ENCODE peak calls at places on chromosomes 13 and 19, in six cellular contexts. One of them, this sample, is unnamed.

GRCh38 chr13:110376120-110376519 is 69.0 kb downstream of the COL4A2 start:
- DNase-seq in RWPE1: no peak
- DNase-seq in tibial nerve: no peak
- DNase-seq in sigmoid colon: no peak
- DNase-seq in uterus: no peak
- DNase-seq in brain microvascular endothelial cell: peak
- DNase-seq in this sample: no peak

GRCh38 chr13:28551498-28551895 is 56.6 kb upstream of the FLT1 start:
- DNase-seq in RWPE1: no peak
- DNase-seq in tibial nerve: no peak
- DNase-seq in sigmoid colon: no peak
- DNase-seq in uterus: no peak
- DNase-seq in brain microvascular endothelial cell: no peak
- DNase-seq in this sample: no peak

GRCh38 chr13:99731747-99732146 is 230.5 kb downstream of the TM9SF2 start:
- DNase-seq in RWPE1: no peak
- DNase-seq in tibial nerve: no peak
- DNase-seq in sigmoid colon: no peak
- DNase-seq in uterus: no peak
- DNase-seq in brain microvascular endothelial cell: no peak
- DNase-seq in this sample: no peak

GRCh38 chr19:47109541-47110375 is 3.8 kb downstream of the ZC3H4 start:
- DNase-seq in RWPE1: no peak
- DNase-seq in tibial nerve: no peak
- DNase-seq in sigmoid colon: no peak
- DNase-seq in uterus: no peak
- DNase-seq in brain microvascular endothelial cell: peak
- DNase-seq in this sample: no peak

GRCh38 chr13:50243926-50244325 is 228.7 kb downstream of the KCNRG start:
- DNase-seq in RWPE1: no peak
- DNase-seq in tibial nerve: no peak
- DNase-seq in sigmoid colon: no peak
- DNase-seq in uterus: no peak
- DNase-seq in brain microvascular endothelial cell: no peak
- DNase-seq in this sample: no peak

GRCh38 chr19:49064768-49065611 is at the start of gene NTF4:
- DNase-seq in RWPE1: peak
- DNase-seq in tibial nerve: no peak
- DNase-seq in sigmoid colon: no peak
- DNase-seq in uterus: no peak
- DNase-seq in brain microvascular endothelial cell: no peak
- DNase-seq in this sample: no peak

GRCh38 chr19:13998426-13998825 is 7.7 kb downstream of the RFX1 start:
- DNase-seq in RWPE1: no peak
- DNase-seq in tibial nerve: no peak
- DNase-seq in sigmoid colon: no peak
- DNase-seq in uterus: no peak
- DNase-seq in brain microvascular endothelial cell: no peak
- DNase-seq in this sample: no peak

GRCh38 chr13:24911135-24911524 is 147.2 kb downstream of the RNF17 start:
- DNase-seq in RWPE1: peak
- DNase-seq in tibial nerve: no peak
- DNase-seq in sigmoid colon: no peak
- DNase-seq in uterus: no peak
- DNase-seq in brain microvascular endothelial cell: peak
- DNase-seq in this sample: no peak

GRCh38 chr19:42468273-42468796 is 25.6 kb upstream of the CXCL17 start:
- DNase-seq in RWPE1: peak
- DNase-seq in tibial nerve: no peak
- DNase-seq in sigmoid colon: no peak
- DNase-seq in uterus: no peak
- DNase-seq in brain microvascular endothelial cell: peak
- DNase-seq in this sample: peak

GRCh38 chr13:46041335-46041934 is 11.1 kb downstream of the ZC3H13 start:
- DNase-seq in RWPE1: no peak
- DNase-seq in tibial nerve: no peak
- DNase-seq in sigmoid colon: no peak
- DNase-seq in uterus: no peak
- DNase-seq in brain microvascular endothelial cell: no peak
- DNase-seq in this sample: no peak

GRCh38 chr19:5997371-5997770 is 19.4 kb upstream of the RANBP3 start:
- DNase-seq in RWPE1: no peak
- DNase-seq in tibial nerve: no peak
- DNase-seq in sigmoid colon: no peak
- DNase-seq in uterus: no peak
- DNase-seq in brain microvascular endothelial cell: no peak
- DNase-seq in this sample: no peak

GRCh38 chr19:47240996-47241918 is 10.3 kb upstream of the BBC3 start:
- DNase-seq in RWPE1: peak
- DNase-seq in tibial nerve: peak
- DNase-seq in sigmoid colon: peak
- DNase-seq in uterus: peak
- DNase-seq in brain microvascular endothelial cell: peak
- DNase-seq in this sample: no peak

GRCh38 chr13:26679411-26679810 is 81.2 kb downstream of the GPR12 start:
- DNase-seq in RWPE1: no peak
- DNase-seq in tibial nerve: no peak
- DNase-seq in sigmoid colon: no peak
- DNase-seq in uterus: no peak
- DNase-seq in brain microvascular endothelial cell: peak
- DNase-seq in this sample: peak

GRCh38 chr19:15251749-15252397 is 19.6 kb upstream of the EPHX3 start:
- DNase-seq in RWPE1: peak
- DNase-seq in tibial nerve: peak
- DNase-seq in sigmoid colon: peak
- DNase-seq in uterus: peak
- DNase-seq in brain microvascular endothelial cell: peak
- DNase-seq in this sample: peak

GRCh38 chr19:22784051-22784450 is at the start of gene ZNF99:
- DNase-seq in RWPE1: no peak
- DNase-seq in tibial nerve: peak
- DNase-seq in sigmoid colon: peak
- DNase-seq in uterus: peak
- DNase-seq in brain microvascular endothelial cell: no peak
- DNase-seq in this sample: no peak

GRCh38 chr19:10430505-10431253 is 10.3 kb downstream of the PDE4A start:
- DNase-seq in RWPE1: no peak
- DNase-seq in tibial nerve: no peak
- DNase-seq in sigmoid colon: peak
- DNase-seq in uterus: peak
- DNase-seq in brain microvascular endothelial cell: no peak
- DNase-seq in this sample: no peak

GRCh38 chr19:53365899-53366493 is 491 bp downstream of the ZNF525 start:
- DNase-seq in RWPE1: no peak
- DNase-seq in tibial nerve: no peak
- DNase-seq in sigmoid colon: no peak
- DNase-seq in uterus: no peak
- DNase-seq in brain microvascular endothelial cell: peak
- DNase-seq in this sample: no peak

GRCh38 chr13:42740753-42741152 is 40.6 kb upstream of the FAM216B start:
- DNase-seq in RWPE1: no peak
- DNase-seq in tibial nerve: peak
- DNase-seq in sigmoid colon: no peak
- DNase-seq in uterus: peak
- DNase-seq in brain microvascular endothelial cell: peak
- DNase-seq in this sample: no peak

GRCh38 chr19:31568724-31569123 is 219.5 kb upstream of the TSHZ3 start:
- DNase-seq in RWPE1: no peak
- DNase-seq in tibial nerve: no peak
- DNase-seq in sigmoid colon: no peak
- DNase-seq in uterus: no peak
- DNase-seq in brain microvascular endothelial cell: no peak
- DNase-seq in this sample: no peak

GRCh38 chr13:46315491-46316075 is 71.5 kb downstream of the RUBCNL start:
- DNase-seq in RWPE1: no peak
- DNase-seq in tibial nerve: no peak
- DNase-seq in sigmoid colon: no peak
- DNase-seq in uterus: no peak
- DNase-seq in brain microvascular endothelial cell: no peak
- DNase-seq in this sample: no peak

GRCh38 chr19:11737964-11738745 is 591 bp downstream of the ZNF823 start:
- DNase-seq in RWPE1: no peak
- DNase-seq in tibial nerve: no peak
- DNase-seq in sigmoid colon: peak
- DNase-seq in uterus: peak
- DNase-seq in brain microvascular endothelial cell: peak
- DNase-seq in this sample: no peak

GRCh38 chr13:36543671-36544070 is 111.4 kb downstream of the CCNA1 start:
- DNase-seq in RWPE1: no peak
- DNase-seq in tibial nerve: no peak
- DNase-seq in sigmoid colon: no peak
- DNase-seq in uterus: no peak
- DNase-seq in brain microvascular endothelial cell: no peak
- DNase-seq in this sample: no peak
- H3K27ac ChIP-seq in RWPE1: no peak
- H3K27ac ChIP-seq in tibial nerve: no peak
- H3K27ac ChIP-seq in sigmoid colon: no peak
- H3K27ac ChIP-seq in uterus: no peak
- H3K27ac ChIP-seq in brain microvascular endothelial cell: no peak
- H3K27ac ChIP-seq in this sample: no peak

DNA sequence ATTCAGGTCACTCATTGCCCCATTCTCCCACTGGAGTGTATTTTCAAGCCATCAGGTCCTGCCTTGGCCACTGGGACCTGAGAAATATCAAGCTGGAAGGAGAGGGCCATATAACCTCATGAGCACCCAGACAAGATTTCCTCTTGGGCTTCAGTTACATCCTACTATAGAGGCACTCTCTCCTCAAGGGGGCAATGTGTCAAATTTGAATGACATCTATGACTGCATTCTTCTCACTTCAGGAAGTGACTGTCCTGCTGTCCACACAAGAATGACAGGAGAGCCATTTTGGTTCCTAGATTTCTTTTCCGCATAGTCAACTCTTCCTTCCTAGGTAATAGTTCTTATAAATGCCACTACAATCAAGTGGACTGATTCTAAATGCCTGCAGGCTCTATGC is 416.2 kb downstream of the DIAPH3 start:
- DNase-seq in RWPE1: no peak
- DNase-seq in tibial nerve: no peak
- DNase-seq in sigmoid colon: no peak
- DNase-seq in uterus: no peak
- DNase-seq in brain microvascular endothelial cell: no peak
- DNase-seq in this sample: no peak
- TF ChIP-seq CTCF in RWPE1: no peak
- TF ChIP-seq CTCF in tibial nerve: no peak
- TF ChIP-seq CTCF in sigmoid colon: no peak
- TF ChIP-seq CTCF in uterus: no peak
- TF ChIP-seq CTCF in brain microvascular endothelial cell: no peak
- TF ChIP-seq CTCF in this sample: no peak

GRCh38 chr19:39415111-39416046 is 2.9 kb downstream of the PLEKHG2 start:
- DNase-seq in RWPE1: no peak
- DNase-seq in tibial nerve: no peak
- DNase-seq in sigmoid colon: peak
- DNase-seq in uterus: peak
- DNase-seq in brain microvascular endothelial cell: no peak
- DNase-seq in this sample: no peak
- H3K27ac ChIP-seq in RWPE1: peak
- H3K27ac ChIP-seq in tibial nerve: peak
- H3K27ac ChIP-seq in sigmoid colon: peak
- H3K27ac ChIP-seq in uterus: peak
- H3K27ac ChIP-seq in brain microvascular endothelial cell: no peak
- H3K27ac ChIP-seq in this sample: peak

GRCh38 chr13:23453132-23453531 is 19.6 kb upstream of the SACS start:
- DNase-seq in RWPE1: no peak
- DNase-seq in tibial nerve: no peak
- DNase-seq in sigmoid colon: no peak
- DNase-seq in uterus: no peak
- DNase-seq in brain microvascular endothelial cell: no peak
- DNase-seq in this sample: no peak

GRCh38 chr13:23458972-23459371 is 25.5 kb upstream of the SACS start:
- DNase-seq in RWPE1: no peak
- DNase-seq in tibial nerve: no peak
- DNase-seq in sigmoid colon: no peak
- DNase-seq in uterus: no peak
- DNase-seq in brain microvascular endothelial cell: no peak
- DNase-seq in this sample: no peak

GRCh38 chr13:23456437-23456836 is 22.9 kb upstream of the SACS start:
- DNase-seq in RWPE1: no peak
- DNase-seq in tibial nerve: no peak
- DNase-seq in sigmoid colon: no peak
- DNase-seq in uterus: no peak
- DNase-seq in brain microvascular endothelial cell: no peak
- DNase-seq in this sample: no peak

GRCh38 chr13:23460309-23460708 is 26.8 kb upstream of the SACS start:
- DNase-seq in RWPE1: no peak
- DNase-seq in tibial nerve: no peak
- DNase-seq in sigmoid colon: no peak
- DNase-seq in uterus: no peak
- DNase-seq in brain microvascular endothelial cell: no peak
- DNase-seq in this sample: no peak

DNA sequence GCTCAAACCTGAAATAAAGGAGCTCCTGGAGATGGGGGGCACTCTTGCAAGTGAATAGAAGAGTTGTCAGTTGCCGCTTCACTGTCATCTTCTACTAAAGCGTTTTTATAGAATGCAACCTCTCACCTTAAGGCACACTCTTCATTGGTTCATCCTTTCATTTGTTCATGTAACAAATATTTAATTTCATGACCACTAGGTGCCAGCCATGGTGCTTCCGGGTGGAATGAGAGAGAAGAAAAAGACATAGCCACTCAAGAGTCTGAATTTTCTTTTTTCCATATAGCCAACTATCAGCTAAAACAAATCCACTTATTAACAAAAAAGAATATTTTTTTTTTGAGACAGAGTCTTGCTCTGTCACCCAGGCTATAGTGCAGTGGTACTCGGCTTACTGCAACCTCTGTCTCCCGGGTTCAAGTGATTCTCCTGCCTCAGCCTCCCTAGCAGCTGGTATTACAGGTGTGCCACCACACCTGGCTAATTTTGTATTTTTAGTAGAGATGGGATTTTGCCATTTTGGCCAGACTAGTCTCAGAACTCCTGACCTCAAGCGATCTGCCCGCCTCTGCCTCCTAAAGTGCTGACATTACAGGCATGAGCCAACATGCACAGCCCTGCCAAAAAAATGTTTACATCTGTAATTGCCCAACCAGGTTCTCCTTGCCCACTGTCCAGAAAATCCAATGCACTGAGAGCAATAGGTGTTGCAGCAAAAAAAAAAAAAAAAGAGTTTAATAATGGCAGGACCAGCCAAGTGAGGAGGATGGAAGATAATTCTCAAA is 22.1 kb upstream of the SACS start:
- DNase-seq in RWPE1: no peak
- DNase-seq in tibial nerve: no peak
- DNase-seq in sigmoid colon: no peak
- DNase-seq in uterus: no peak
- DNase-seq in brain microvascular endothelial cell: no peak
- DNase-seq in this sample: no peak
- TF ChIP-seq CTCF in RWPE1: no peak
- TF ChIP-seq CTCF in tibial nerve: no peak
- TF ChIP-seq CTCF in sigmoid colon: no peak
- TF ChIP-seq CTCF in uterus: no peak
- TF ChIP-seq CTCF in brain microvascular endothelial cell: peak
- TF ChIP-seq CTCF in this sample: no peak